ENCODE peak calls at places on chromosomes 6 and 20, in four cellular contexts. E is tibial artery, W is psoas muscle, T is sigmoid colon. U is an unnamed sample. For H3K4me1, the result is how much of the 10 kb centered on the place peaks cover.

GRCh38 chr6:92779758-92780157 is 639.6 kb downstream of the EPHA7 start:
- DNase-seq in E (peak), W (no peak), T (no peak), U (no peak)

GRCh38 chr6:88349511-88349910 is 183.4 kb upstream of the CNR1 start:
- DNase-seq in E (no peak), W (no peak), T (no peak), U (no peak)

GRCh38 chr20:4637081-4637797 is 84.5 kb upstream of the PRND start:
- DNase-seq in E (no peak), W (no peak), T (no peak), U (peak)

GRCh38 chr6:90369024-90369519 is 72.4 kb upstream of the BACH2 start:
- DNase-seq in E (peak), W (peak), T (peak), U (peak)

GRCh38 chr6:15023448-15023847 is 222.4 kb upstream of the JARID2 start:
- DNase-seq in E (no peak), W (no peak), T (no peak), U (no peak)

GRCh38 chr20:45911486-45912343 is at the start of gene PLTP:
- DNase-seq in E (peak), W (peak), T (peak), U (peak)

GRCh38 chr20:56187791-56188190 is 60.7 kb upstream of the MC3R start:
- DNase-seq in E (no peak), W (no peak), T (no peak), U (no peak)

GRCh38 chr6:83883240-83883639 is 23.8 kb downstream of the CYB5R4 start:
- DNase-seq in E (no peak), W (no peak), T (no peak), U (no peak)

GRCh38 chr20:57941572-57942381 is 232.0 kb upstream of the PMEPA1 start:
- DNase-seq in E (no peak), W (no peak), T (no peak), U (no peak)

GRCh38 chr20:48728042-48728837 is 99.6 kb downstream of the PREX1 start:
- DNase-seq in E (no peak), W (no peak), T (peak), U (no peak)

GRCh38 chr6:52724041-52724405 is 39.3 kb downstream of the GSTA2 start:
- DNase-seq in E (peak), W (no peak), T (no peak), U (peak)

GRCh38 chr20:44187763-44188709 is 1.0 kb upstream of the JPH2 start:
- DNase-seq in E (peak), W (peak), T (peak), U (no peak)

GRCh38 chr20:32709528-32710121 is 33.6 kb downstream of the COMMD7 start:
- DNase-seq in E (no peak), W (no peak), T (no peak), U (no peak)

GRCh38 chr6:23077797-23078196 is 508.4 kb downstream of the HDGFL1 start:
- DNase-seq in E (no peak), W (no peak), T (no peak), U (no peak)

GRCh38 chr6:107534762-107535161 is 44.8 kb downstream of the SOBP start:
- DNase-seq in E (no peak), W (no peak), T (no peak), U (no peak)

GRCh38 chr6:151024597-151024996 is 159.1 kb downstream of the MTHFD1L start:
- DNase-seq in E (peak), W (no peak), T (no peak), U (no peak)
- H3K27ac ChIP-seq in E (peak), W (no peak), T (peak), U (no peak)

DNA sequence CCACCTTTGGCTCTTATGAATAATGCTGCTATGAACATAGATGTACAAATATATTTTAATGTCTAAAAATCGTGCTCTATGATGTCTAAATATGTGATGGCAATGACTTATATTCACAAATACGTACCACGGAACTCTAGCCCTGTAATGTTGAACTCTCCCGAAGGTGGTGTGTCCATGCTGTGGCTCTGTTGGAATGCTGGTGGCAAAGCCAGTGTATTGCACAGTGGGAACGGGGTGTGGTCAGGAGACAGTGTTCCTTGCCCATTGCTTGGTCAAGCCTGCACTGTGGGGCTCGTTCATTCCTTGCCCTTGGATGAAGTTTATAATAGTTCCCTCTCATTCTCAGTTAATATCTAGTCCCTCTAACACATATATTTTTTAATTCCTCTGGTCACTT is 109.6 kb downstream of the MTHFD1L start:
- DNase-seq in E (no peak), W (no peak), T (no peak), U (no peak)
- H3K4me1 ChIP-seq in E (under half), W (under half), T (under half), U (under half)

DNA sequence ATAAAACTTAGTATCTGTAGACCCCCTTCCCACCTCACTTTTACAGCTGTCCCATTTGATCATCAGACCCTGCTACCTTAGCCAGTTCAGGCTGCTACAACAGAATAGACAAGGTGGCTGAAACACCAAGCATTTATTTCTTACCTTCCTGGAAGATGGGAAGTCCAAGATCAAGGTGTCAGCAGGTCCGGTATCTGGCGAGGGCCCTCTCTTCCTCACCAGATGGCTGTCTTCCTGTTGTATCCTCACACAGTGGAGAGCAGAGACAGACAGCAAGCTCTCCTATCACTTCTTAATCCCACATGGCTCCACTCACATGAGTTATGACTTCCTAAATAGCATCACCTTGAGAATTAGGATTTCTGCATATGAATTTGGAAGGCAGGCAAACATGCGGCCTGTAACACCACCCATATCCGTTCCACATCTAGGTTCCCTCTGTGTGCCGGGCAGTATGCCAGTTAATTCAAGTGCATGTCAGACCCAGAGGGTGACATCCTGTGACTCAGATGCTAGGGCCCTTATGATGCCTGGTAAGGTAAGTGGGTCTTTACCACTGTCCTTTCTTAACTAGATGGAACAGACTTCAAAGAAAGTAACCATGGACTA is 2.1 kb downstream of the RAET1E start:
- DNase-seq in E (peak), W (peak), T (no peak), U (no peak)
- H3K27ac ChIP-seq in E (peak), W (peak), T (peak), U (peak)

GRCh38 chr6:17621003-17621402 is 20.9 kb downstream of the FAM8A1 start:
- DNase-seq in E (no peak), W (no peak), T (no peak), U (no peak)
- H3K4me1 ChIP-seq in E (under half), W (under half), T (under half), U (under half)

GRCh38 chr6:29763491-29764289 is 40.5 kb downstream of the HLA-F start:
- DNase-seq in E (no peak), W (no peak), T (no peak), U (peak)
- H3K27ac ChIP-seq in E (no peak), W (no peak), T (no peak), U (no peak)

GRCh38 chr6:113630365-113630737 is 226.8 kb upstream of the MARCKS start:
- DNase-seq in E (no peak), W (no peak), T (no peak), U (no peak)

GRCh38 chr6:113625850-113626249 is 231.3 kb upstream of the MARCKS start:
- DNase-seq in E (no peak), W (no peak), T (no peak), U (no peak)

GRCh38 chr6:113629940-113630339 is 227.2 kb upstream of the MARCKS start:
- DNase-seq in E (no peak), W (no peak), T (no peak), U (no peak)

GRCh38 chr6:113626470-113626869 is 230.7 kb upstream of the MARCKS start:
- DNase-seq in E (no peak), W (no peak), T (no peak), U (no peak)

DNA sequence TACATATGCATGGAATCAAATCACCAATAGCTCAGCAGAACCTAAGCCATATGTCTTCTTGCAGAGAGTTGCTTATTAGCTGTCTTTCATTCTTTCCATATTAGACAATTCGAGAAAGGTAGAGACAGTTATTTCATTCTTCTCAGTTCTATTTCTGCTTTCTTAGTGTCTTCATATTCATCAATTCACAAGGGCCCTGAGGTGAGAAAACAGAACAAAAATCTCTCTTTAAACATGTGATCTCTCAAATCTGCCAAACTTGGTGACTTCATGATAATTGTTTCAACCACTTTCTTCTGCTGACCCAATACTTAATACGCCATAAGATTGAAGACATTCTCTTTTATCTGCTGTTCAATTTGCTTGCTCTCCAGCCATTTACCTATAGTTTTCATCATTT is 229.7 kb upstream of the MARCKS start:
- DNase-seq in E (no peak), W (no peak), T (no peak), U (no peak)
- H3K4me1 ChIP-seq in E (under half), W (under half), T (under half), U (under half)

DNA sequence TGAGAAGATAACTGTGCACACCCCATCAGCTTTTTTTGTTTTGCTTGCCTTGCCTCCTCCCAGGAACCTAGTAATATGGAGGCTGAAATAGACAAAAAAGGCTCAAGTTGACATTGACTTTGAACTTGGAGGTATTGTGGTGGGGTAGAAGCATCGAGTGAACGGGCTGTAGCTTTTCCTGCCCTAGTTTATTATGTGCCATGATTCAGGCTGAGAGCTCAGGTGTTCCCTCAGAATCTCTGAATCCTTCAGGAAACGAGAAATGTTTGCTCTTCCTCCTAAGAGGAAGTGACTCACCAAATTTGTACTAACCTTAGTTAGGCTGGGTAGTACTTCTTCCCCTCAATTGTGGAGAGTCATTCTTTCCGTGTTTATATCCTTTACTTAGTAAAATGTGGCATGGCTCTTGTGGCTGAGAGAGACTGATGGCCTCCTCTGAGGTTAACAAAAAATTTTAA is 98.8 kb downstream of the SASH1 start:
- DNase-seq in E (no peak), W (no peak), T (no peak), U (no peak)
- H3K27ac ChIP-seq in E (peak), W (peak), T (peak), U (peak)

U was measured in osteoblast.